ENCODE peak calls at places on chromosome 17, in nine cellular contexts. U is HepG2, G is GM12892, V is upper lobe of left lung, L is stomach, E is HCT116, M is GM12891, B is sigmoid colon, O is transverse colon. S is an unnamed sample.

GRCh38 chr17:40060887-40061480 is 1.8 kb upstream of the THRA start:
- DNase-seq in E (no peak), M (no peak), V (no peak), O (no peak), B (no peak), G (no peak), L (no peak), U (no peak), S (no peak)

GRCh38 chr17:17387017-17387416 is 83.8 kb downstream of the NT5M start:
- DNase-seq in L (no peak), E (peak), V (no peak), G (no peak), U (no peak), M (no peak), B (no peak), O (peak), S (no peak)

GRCh38 chr17:64537488-64537887 is 30.7 kb downstream of the CEP95 start:
- DNase-seq in U (no peak), B (no peak), G (no peak), O (no peak), E (no peak), V (no peak), L (no peak), M (no peak), S (no peak)

GRCh38 chr17:80118601-80119270 is 17.4 kb downstream of the GAA start:
- DNase-seq in E (no peak), O (no peak), M (no peak), U (no peak), L (no peak), G (no peak), V (peak), B (peak), S (peak)

GRCh38 chr17:8900626-8901585 is 33.4 kb upstream of the PIK3R6 start:
- DNase-seq in L (peak), E (no peak), M (no peak), V (no peak), U (no peak), O (no peak), G (no peak), B (no peak), S (no peak)

GRCh38 chr17:65514082-65514481 is 47.4 kb downstream of the AXIN2 start:
- DNase-seq in B (peak), U (no peak), G (no peak), E (no peak), L (no peak), V (no peak), M (no peak), O (no peak), S (peak)

GRCh38 chr17:35578195-35578928 is at the start of gene PEX12:
- DNase-seq in B (peak), U (peak), E (peak), V (peak), O (peak), M (peak), G (peak), L (peak), S (peak)

GRCh38 chr17:72804949-72805348 is 287.5 kb downstream of the SLC39A11 start:
- DNase-seq in M (no peak), V (no peak), G (no peak), O (no peak), B (no peak), U (no peak), L (no peak), E (no peak), S (no peak)

GRCh38 chr17:36008998-36009665 is 7.8 kb upstream of the CCL15 start:
- DNase-seq in V (peak), E (no peak), U (peak), L (no peak), B (no peak), M (peak), O (no peak), G (no peak), S (no peak)

GRCh38 chr17:65023791-65024190 is 32.7 kb downstream of the GNA13 start:
- DNase-seq in U (no peak), M (no peak), V (no peak), L (no peak), G (no peak), E (no peak), B (no peak), O (no peak), S (no peak)

GRCh38 chr17:77098884-77099545 is 41.8 kb upstream of the SEC14L1 start:
- DNase-seq in L (peak), B (peak), O (peak), V (no peak), E (no peak), M (no peak), G (no peak), U (peak), S (no peak)

GRCh38 chr17:42672038-42672437 is 4.8 kb downstream of the PLEKHH3 start:
- DNase-seq in U (no peak), O (no peak), E (no peak), B (no peak), L (no peak), V (peak), M (no peak), G (no peak), S (no peak)

GRCh38 chr17:15388356-15389046 is 47.1 kb upstream of the TEKT3 start:
- DNase-seq in O (no peak), E (no peak), M (no peak), L (no peak), B (no peak), V (no peak), G (no peak), U (no peak), S (no peak)

GRCh38 chr17:13919818-13920217 is 149.5 kb upstream of the COX10 start:
- DNase-seq in U (no peak), V (no peak), O (no peak), G (no peak), L (no peak), E (no peak), B (no peak), M (no peak), S (no peak)

GRCh38 chr17:33992113-33992512 is 263.0 kb upstream of the CCL2 start:
- DNase-seq in B (no peak), M (no peak), L (no peak), V (no peak), E (no peak), G (no peak), O (no peak), U (no peak), S (no peak)

GRCh38 chr17:66689192-66689591 is 145.7 kb upstream of the CACNG5 start:
- DNase-seq in U (no peak), G (no peak), L (no peak), O (no peak), M (no peak), V (no peak), B (no peak), E (no peak), S (no peak)

GRCh38 chr17:75219815-75220214 is 14.3 kb downstream of the NUP85 start:
- DNase-seq in L (no peak), E (no peak), U (no peak), O (no peak), G (no peak), V (no peak), B (no peak), M (no peak), S (no peak)

GRCh38 chr17:78658281-78658785 is 81.1 kb upstream of the DNAH17 start:
- DNase-seq in E (no peak), B (peak), M (no peak), O (no peak), L (no peak), G (no peak), U (no peak), V (no peak), S (peak)

GRCh38 chr17:300881-301280 is 51.7 kb downstream of the RPH3AL start:
- DNase-seq in M (no peak), L (no peak), V (peak), E (no peak), O (no peak), G (no peak), B (peak), U (no peak), S (no peak)

GRCh38 chr17:57257213-57257873 is 1.0 kb downstream of the MSI2 start:
- DNase-seq in G (no peak), B (no peak), V (no peak), O (peak), L (no peak), U (no peak), M (no peak), E (no peak), S (no peak)

GRCh38 chr17:44628234-44629188 is 27.8 kb upstream of the MEIOC start:
- DNase-seq in V (peak), L (no peak), O (no peak), B (no peak), E (no peak), M (no peak), G (no peak), U (peak), S (no peak)

GRCh38 chr17:27471321-27472269 is 15.3 kb downstream of the KSR1 start:
- DNase-seq in B (no peak), U (no peak), V (no peak), M (no peak), E (peak), L (no peak), O (peak), G (no peak), S (no peak)

GRCh38 chr17:55265434-55266021 is 768 bp downstream of the HLF start:
- DNase-seq in G (no peak), L (no peak), B (peak), E (no peak), O (no peak), U (no peak), M (no peak), V (peak), S (no peak)

GRCh38 chr17:40443988-40444899 is 994 bp downstream of the IGFBP4 start:
- DNase-seq in B (no peak), E (no peak), U (no peak), M (no peak), V (no peak), G (no peak), L (no peak), O (peak), S (no peak)

GRCh38 chr17:57735707-57736106 is 9.4 kb downstream of the CCDC182 start:
- DNase-seq in G (no peak), V (no peak), E (peak), B (no peak), U (peak), O (no peak), M (no peak), L (no peak), S (no peak)

GRCh38 chr17:73647767-73648542 is 3.7 kb upstream of the SDK2 start:
- DNase-seq in L (peak), G (no peak), E (no peak), B (no peak), V (no peak), U (no peak), M (no peak), O (no peak), S (no peak)

GRCh38 chr17:78507526-78507925 is 69.7 kb downstream of the DNAH17 start:
- DNase-seq in B (no peak), V (peak), E (no peak), L (no peak), U (no peak), O (no peak), G (no peak), M (no peak), S (no peak)

GRCh38 chr17:21678451-21679081 is 13.8 kb upstream of the KCNJ18 start:
- DNase-seq in V (peak), M (no peak), O (no peak), G (no peak), E (no peak), U (no peak), B (peak), L (no peak), S (peak)

GRCh38 chr17:74677558-74678466 is 34.9 kb downstream of the CD300LF start:
- DNase-seq in V (no peak), L (no peak), U (no peak), M (no peak), G (no peak), O (no peak), B (no peak), E (no peak), S (no peak)

GRCh38 chr17:33269337-33270060 is 23.6 kb downstream of the ASIC2 start:
- DNase-seq in O (no peak), E (no peak), U (no peak), G (no peak), M (no peak), L (no peak), V (no peak), B (no peak), S (no peak)

GRCh38 chr17:80108321-80108971 is 7.1 kb downstream of the GAA start:
- DNase-seq in O (no peak), V (peak), E (no peak), B (no peak), L (no peak), U (no peak), M (no peak), G (no peak), S (peak)

GRCh38 chr17:71792966-71793365 is 327.9 kb upstream of the SOX9 start:
- DNase-seq in V (no peak), B (no peak), L (no peak), O (no peak), U (no peak), E (no peak), M (no peak), G (no peak), S (no peak)

GRCh38 chr17:33072421-33073175 is 81.0 kb downstream of the SPACA3 start:
- DNase-seq in B (no peak), M (no peak), U (no peak), E (no peak), O (no peak), G (no peak), L (no peak), V (no peak), S (no peak)

GRCh38 chr17:32723310-32723955 is 153.5 kb downstream of the MYO1D start:
- DNase-seq in B (no peak), G (no peak), U (no peak), E (no peak), V (no peak), L (no peak), O (no peak), M (no peak), S (no peak)

GRCh38 chr17:15456486-15456885 is 10.9 kb downstream of the CDRT4 start:
- DNase-seq in G (no peak), L (no peak), M (no peak), O (no peak), U (no peak), E (no peak), V (no peak), B (peak), S (no peak)

GRCh38 chr17:50099003-50099402 is 3.9 kb downstream of the PDK2 start:
- DNase-seq in U (no peak), M (no peak), O (no peak), V (no peak), L (no peak), E (no peak), G (no peak), B (no peak), S (no peak)

GRCh38 chr17:38330941-38331411 is 12.8 kb downstream of the GPR179 start:
- DNase-seq in U (no peak), B (no peak), L (peak), O (no peak), M (no peak), V (peak), G (no peak), E (no peak), S (no peak)
- TF ChIP-seq POLR2AphosphoS5 in U (no peak), B (no peak), L (no peak), O (no peak), M (no peak), V (no peak), G (no peak), E (no peak), S (no peak)

GRCh38 chr17:81298991-81299733 is 4.1 kb upstream of the SLC38A10 start:
- DNase-seq in U (no peak), O (no peak), B (no peak), M (no peak), E (no peak), G (no peak), V (no peak), L (no peak), S (no peak)

GRCh38 chr17:81294512-81295030 is 536 bp downstream of the SLC38A10 start:
- DNase-seq in V (peak), U (no peak), M (no peak), O (peak), L (peak), E (no peak), G (no peak), B (peak), S (no peak)

GRCh38 chr17:81298325-81298990 is 3.4 kb upstream of the SLC38A10 start:
- DNase-seq in M (no peak), L (no peak), E (no peak), V (no peak), B (no peak), G (no peak), U (peak), O (no peak), S (no peak)

GRCh38 chr17:81295031-81295677 is at the start of gene SLC38A10:
- DNase-seq in O (peak), B (peak), G (peak), E (peak), L (peak), V (peak), U (peak), M (peak), S (peak)

GRCh38 chr17:81295678-81296381 is 723 bp upstream of the SLC38A10 start:
- DNase-seq in M (no peak), B (no peak), U (peak), O (peak), V (no peak), G (peak), L (peak), E (peak), S (no peak)
- TF ChIP-seq POLR2A in M (no peak), B (no peak), U (no peak), O (peak), V (no peak), G (no peak), L (peak), E (no peak), S (no peak)

DNA sequence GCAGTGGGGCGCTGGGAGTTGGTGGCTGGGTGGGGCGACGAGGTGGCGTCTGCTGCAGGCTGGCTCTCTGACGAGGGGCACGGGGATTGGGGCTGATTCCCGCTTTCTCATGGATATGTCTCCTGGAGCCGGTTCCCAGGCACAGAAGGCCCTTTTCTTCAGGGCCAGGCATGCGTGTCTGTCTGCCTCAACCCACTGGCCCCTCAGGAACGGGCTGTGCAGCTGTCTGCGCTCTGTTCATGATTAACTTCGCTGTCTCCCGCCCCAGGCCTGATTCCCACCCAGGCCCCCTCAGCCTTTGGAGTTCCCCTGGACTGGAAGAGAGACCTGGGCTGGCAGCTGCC is 53.1 kb downstream of the RAP1GAP2 start:
- DNase-seq in E (no peak), V (peak), U (no peak), B (no peak), M (no peak), G (no peak), L (no peak), O (no peak), S (no peak)
- TF ChIP-seq POLR2AphosphoS5 in E (no peak), V (no peak), U (no peak), B (no peak), M (no peak), G (no peak), L (no peak), O (no peak), S (no peak)

GRCh38 chr17:29155235-29155965 is 24.8 kb downstream of the MYO18A start:
- DNase-seq in L (peak), U (peak), M (no peak), E (peak), V (peak), G (no peak), B (no peak), O (peak), S (no peak)
- TF ChIP-seq POLR2A in L (no peak), U (peak), M (no peak), E (no peak), V (no peak), G (no peak), B (no peak), O (no peak), S (no peak)